ENCODE peak calls at places on chromosome 17, in eight cellular contexts. N, J, T, R, Y, M, C and U are unnamed samples.

GRCh38 chr17:4559139-4559791 is 1.1 kb downstream of the GGT6 start:
- DNase-seq in N (no peak), J (no peak), T (no peak), R (no peak), Y (no peak), M (no peak), C (no peak), U (no peak)

GRCh38 chr17:12618557-12618956 is 47.1 kb upstream of the MYOCD start:
- DNase-seq in N (peak), J (no peak), T (no peak), R (no peak), Y (peak), M (no peak), C (no peak), U (no peak)

GRCh38 chr17:51461578-51462004 is 201.2 kb downstream of the UTP18 start:
- DNase-seq in N (peak), J (peak), T (peak), R (peak), Y (peak), M (peak), C (peak), U (peak)

GRCh38 chr17:64491034-64491860 is 5.6 kb downstream of the POLG2 start:
- DNase-seq in N (no peak), J (peak), T (no peak), R (peak), Y (peak), M (peak), C (no peak), U (peak)

GRCh38 chr17:4969551-4970231 is 2.1 kb upstream of the SPAG7 start:
- DNase-seq in N (peak), J (no peak), T (no peak), R (no peak), Y (peak), M (no peak), C (no peak), U (no peak)

GRCh38 chr17:71423871-71424546 is 696.8 kb upstream of the SOX9 start:
- DNase-seq in N (peak), J (peak), T (peak), R (no peak), Y (peak), M (no peak), C (peak), U (peak)

GRCh38 chr17:68734202-68734825 is 133.1 kb upstream of the FAM20A start:
- DNase-seq in N (no peak), J (no peak), T (no peak), R (no peak), Y (no peak), M (no peak), C (no peak), U (no peak)

GRCh38 chr17:2885751-2886150 is 89.5 kb downstream of the RAP1GAP2 start:
- DNase-seq in N (no peak), J (no peak), T (no peak), R (no peak), Y (no peak), M (no peak), C (no peak), U (no peak)

GRCh38 chr17:47192549-47192948 is 3.5 kb upstream of the CDC27 start:
- DNase-seq in N (peak), J (peak), T (no peak), R (no peak), Y (no peak), M (no peak), C (no peak), U (peak)

GRCh38 chr17:7222972-7223292 is 3.2 kb downstream of the ACADVL start:
- DNase-seq in N (no peak), J (no peak), T (no peak), R (no peak), Y (no peak), M (no peak), C (no peak), U (no peak)

GRCh38 chr17:48502901-48503300 is 27.9 kb downstream of the HOXB1 start:
- DNase-seq in N (no peak), J (no peak), T (no peak), R (no peak), Y (no peak), M (no peak), C (no peak), U (no peak)

GRCh38 chr17:11880714-11881113 is 116.6 kb downstream of the ZNF18 start:
- DNase-seq in N (no peak), J (peak), T (peak), R (no peak), Y (no peak), M (peak), C (peak), U (peak)

GRCh38 chr17:7849185-7850117 is 5.4 kb upstream of the TMEM88 start:
- DNase-seq in N (no peak), J (no peak), T (no peak), R (no peak), Y (no peak), M (no peak), C (no peak), U (no peak)

GRCh38 chr17:33668516-33668915 is 375.4 kb upstream of the ASIC2 start:
- DNase-seq in N (no peak), J (no peak), T (no peak), R (no peak), Y (no peak), M (no peak), C (no peak), U (no peak)

GRCh38 chr17:68824707-68825106 is 130.5 kb downstream of the ABCA8 start:
- DNase-seq in N (no peak), J (no peak), T (no peak), R (no peak), Y (no peak), M (no peak), C (no peak), U (no peak)

GRCh38 chr17:74935048-74935447 is 650 bp upstream of the OTOP3 start:
- DNase-seq in N (no peak), J (no peak), T (no peak), R (no peak), Y (no peak), M (no peak), C (no peak), U (peak)

GRCh38 chr17:37220609-37220953 is 155.2 kb upstream of the C17orf78 start:
- DNase-seq in N (no peak), J (peak), T (no peak), R (peak), Y (peak), M (peak), C (peak), U (peak)

GRCh38 chr17:71417142-71417541 is 703.7 kb upstream of the SOX9 start:
- DNase-seq in N (no peak), J (no peak), T (no peak), R (no peak), Y (no peak), M (no peak), C (no peak), U (no peak)

GRCh38 chr17:41967141-41967920 is 736 bp downstream of the CNP start:
- DNase-seq in N (peak), J (peak), T (peak), R (no peak), Y (no peak), M (no peak), C (peak), U (no peak)

GRCh38 chr17:81002409-81003361 is 11.0 kb downstream of the CHMP6 start:
- DNase-seq in N (peak), J (no peak), T (peak), R (peak), Y (peak), M (no peak), C (no peak), U (no peak)

GRCh38 chr17:19619705-19620325 is 28.7 kb upstream of the ALDH3A2 start:
- DNase-seq in N (no peak), J (no peak), T (no peak), R (no peak), Y (no peak), M (no peak), C (no peak), U (peak)

GRCh38 chr17:83046759-83047478 is 32.5 kb upstream of the METRNL start:
- DNase-seq in N (no peak), J (no peak), T (no peak), R (no peak), Y (no peak), M (no peak), C (no peak), U (no peak)

GRCh38 chr17:36590082-36590481 is 1.6 kb upstream of the DHRS11 start:
- DNase-seq in N (peak), J (no peak), T (no peak), R (no peak), Y (peak), M (no peak), C (no peak), U (peak)

GRCh38 chr17:66365204-66365524 is 62.8 kb downstream of the PRKCA start:
- DNase-seq in N (peak), J (no peak), T (no peak), R (peak), Y (no peak), M (peak), C (no peak), U (no peak)

GRCh38 chr17:54867634-54868033 is 33.0 kb upstream of the TOM1L1 start:
- DNase-seq in N (no peak), J (no peak), T (peak), R (no peak), Y (no peak), M (no peak), C (no peak), U (no peak)

GRCh38 chr17:54864636-54865420 is 35.8 kb upstream of the TOM1L1 start:
- DNase-seq in N (no peak), J (no peak), T (no peak), R (no peak), Y (no peak), M (no peak), C (no peak), U (no peak)

GRCh38 chr17:54870671-54871175 is 29.9 kb upstream of the TOM1L1 start:
- DNase-seq in N (no peak), J (no peak), T (no peak), R (no peak), Y (no peak), M (no peak), C (no peak), U (no peak)
- H2AFZ ChIP-seq in N (no peak), J (no peak), T (no peak), R (no peak), Y (no peak), M (no peak), C (no peak), U (no peak)

GRCh38 chr17:8922451-8922850 is 43.1 kb downstream of the PIK3R5 start:
- DNase-seq in N (peak), J (no peak), T (peak), R (no peak), Y (peak), M (no peak), C (no peak), U (no peak)
- H3K4me2 ChIP-seq in N (peak), J (no peak), T (peak), R (no peak), Y (peak), M (no peak), C (no peak), U (no peak)

DNA sequence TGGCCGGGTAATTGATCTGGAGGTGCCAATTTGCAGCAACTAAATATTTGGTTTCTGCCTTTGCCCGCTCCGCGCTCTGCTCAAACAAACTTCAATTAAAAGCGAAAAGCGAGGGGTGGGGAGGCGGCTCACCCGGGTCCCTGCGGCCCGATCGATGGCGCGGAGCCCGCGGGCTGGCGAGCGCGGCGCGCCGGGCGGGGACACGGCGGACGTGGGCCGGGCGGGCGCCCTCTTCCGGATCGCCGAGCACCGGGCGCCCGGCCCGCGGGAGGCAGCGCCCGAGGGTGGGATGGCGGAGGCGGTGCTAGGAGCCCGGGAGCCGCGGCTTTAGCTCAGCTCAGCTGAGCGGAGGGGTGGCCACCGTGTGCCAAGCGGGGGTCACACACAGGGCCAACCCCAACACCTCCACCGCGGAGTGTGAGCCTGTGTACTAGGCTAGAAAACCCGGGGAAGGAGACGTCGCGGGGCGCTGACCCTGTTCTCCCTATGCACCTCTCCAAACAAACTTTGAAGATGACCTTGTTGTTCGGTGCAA is 32.2 kb downstream of the DCAKD start:
- DNase-seq in N (peak), J (peak), T (no peak), R (peak), Y (peak), M (peak), C (no peak), U (no peak)
- H2AFZ ChIP-seq in N (no peak), J (peak), T (peak), R (peak), Y (peak), M (peak), C (peak), U (no peak)

GRCh38 chr17:1003633-1003971 is 6.7 kb downstream of the TIMM22 start:
- DNase-seq in N (no peak), J (no peak), T (no peak), R (no peak), Y (no peak), M (no peak), C (no peak), U (no peak)

GRCh38 chr17:1000597-1001490 is 3.9 kb downstream of the TIMM22 start:
- DNase-seq in N (peak), J (no peak), T (no peak), R (peak), Y (peak), M (no peak), C (no peak), U (no peak)

GRCh38 chr17:1002771-1003555 is 6.0 kb downstream of the TIMM22 start:
- DNase-seq in N (peak), J (no peak), T (no peak), R (peak), Y (peak), M (no peak), C (no peak), U (no peak)

GRCh38 chr17:1001640-1002411 is 4.9 kb downstream of the TIMM22 start:
- DNase-seq in N (peak), J (no peak), T (no peak), R (no peak), Y (peak), M (no peak), C (no peak), U (no peak)

DNA sequence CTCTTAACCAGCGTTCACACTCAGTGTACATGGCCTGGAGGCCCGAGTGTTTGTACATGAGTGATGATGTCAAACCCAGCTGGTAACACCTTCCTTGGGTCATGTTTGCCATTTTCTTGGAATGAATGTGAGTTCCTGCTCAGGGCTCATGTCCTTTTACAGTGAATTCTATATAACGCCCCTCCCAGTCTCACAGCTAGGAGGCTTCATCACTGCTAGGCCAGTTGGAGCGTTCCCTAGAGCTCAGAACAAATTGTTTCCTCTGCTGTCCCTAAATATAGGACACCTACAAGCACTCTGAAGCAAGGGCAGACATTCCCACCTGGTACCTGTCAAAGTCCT is 5.5 kb downstream of the TIMM22 start:
- DNase-seq in N (peak), J (no peak), T (no peak), R (no peak), Y (peak), M (no peak), C (no peak), U (no peak)
- H3K4me2 ChIP-seq in N (peak), J (no peak), T (no peak), R (peak), Y (peak), M (no peak), C (no peak), U (no peak)

DNA sequence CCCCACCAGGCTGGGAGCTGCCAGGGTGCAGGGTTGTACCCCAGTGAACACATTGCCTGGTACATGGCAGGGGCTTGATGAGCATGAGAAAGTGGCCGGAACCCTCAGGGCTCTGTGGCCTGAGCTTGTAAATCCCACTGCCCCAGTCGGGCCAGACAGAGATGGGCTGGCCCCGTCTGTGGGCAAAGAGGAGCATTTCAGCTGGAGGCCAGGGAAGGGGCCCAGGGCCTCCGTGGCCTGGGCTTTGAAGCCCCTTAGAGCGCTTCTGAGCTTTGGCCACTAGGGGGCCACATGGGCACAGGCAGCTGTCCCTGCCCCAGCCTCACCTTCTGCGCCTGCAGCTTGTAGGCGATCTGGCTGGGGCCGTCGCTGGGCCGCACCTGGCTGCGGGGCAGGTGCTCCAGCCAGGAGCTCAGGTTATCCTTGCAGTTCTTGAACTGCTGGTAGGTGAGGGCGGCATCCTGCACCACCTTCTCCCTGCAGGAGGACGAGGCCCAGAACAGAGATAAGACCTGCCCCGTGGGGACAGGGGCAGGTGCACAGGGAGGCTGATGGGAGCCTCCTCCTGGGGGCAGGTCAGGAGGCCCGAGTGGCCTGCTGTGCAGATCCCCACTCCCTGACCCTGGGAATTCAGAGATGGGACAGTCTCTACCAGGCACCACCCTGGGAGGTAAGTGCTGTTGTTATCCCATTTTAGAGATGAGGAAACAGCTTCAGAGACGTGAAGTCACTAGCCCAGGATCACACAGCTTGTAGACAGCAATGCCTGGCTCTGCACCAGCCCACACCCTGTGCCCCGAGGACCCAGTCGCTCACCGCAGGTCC is 12.8 kb downstream of the EVPL start:
- DNase-seq in N (peak), J (peak), T (peak), R (peak), Y (peak), M (peak), C (peak), U (peak)
- H2AFZ ChIP-seq in N (no peak), J (no peak), T (no peak), R (no peak), Y (peak), M (peak), C (no peak), U (no peak)

GRCh38 chr17:39702901-39703893 is 3.3 kb downstream of the ERBB2 start:
- DNase-seq in N (no peak), J (peak), T (no peak), R (no peak), Y (peak), M (peak), C (no peak), U (no peak)

GRCh38 chr17:39701784-39702422 is 2.0 kb downstream of the ERBB2 start:
- DNase-seq in N (no peak), J (no peak), T (no peak), R (no peak), Y (no peak), M (peak), C (no peak), U (no peak)

GRCh38 chr17:39704821-39705551 is 5.1 kb downstream of the ERBB2 start:
- DNase-seq in N (peak), J (no peak), T (no peak), R (no peak), Y (peak), M (peak), C (no peak), U (no peak)

GRCh38 chr17:39705786-39706348 is 6.0 kb downstream of the ERBB2 start:
- DNase-seq in N (no peak), J (no peak), T (peak), R (no peak), Y (no peak), M (no peak), C (peak), U (no peak)

DNA sequence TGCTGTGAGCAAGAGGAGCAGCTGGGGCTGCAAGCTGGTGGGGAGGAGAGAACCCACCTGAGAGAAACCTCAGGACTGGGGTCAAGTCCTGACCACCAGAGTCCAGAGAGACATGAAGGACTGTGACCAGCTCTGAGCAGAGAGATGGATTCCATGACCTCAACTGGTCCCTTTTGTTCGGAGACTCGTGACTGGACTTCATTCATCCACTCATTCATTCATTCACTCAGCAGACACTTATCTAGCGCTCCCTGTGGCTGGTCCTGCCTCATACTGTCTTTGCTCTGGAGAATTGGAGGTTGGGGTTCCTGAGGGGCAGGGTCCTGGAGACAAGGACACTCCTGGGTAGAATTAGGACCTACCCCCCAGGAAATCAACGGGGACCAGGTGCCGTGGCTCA is 4.0 kb downstream of the ERBB2 start:
- DNase-seq in N (no peak), J (no peak), T (no peak), R (no peak), Y (no peak), M (no peak), C (no peak), U (no peak)
- H3K4me2 ChIP-seq in N (no peak), J (no peak), T (no peak), R (no peak), Y (no peak), M (no peak), C (no peak), U (no peak)

GRCh38 chr17:14010999-14011692 is 58.2 kb upstream of the COX10 start:
- DNase-seq in N (no peak), J (no peak), T (no peak), R (no peak), Y (no peak), M (no peak), C (no peak), U (no peak)
- H2AFZ ChIP-seq in N (no peak), J (no peak), T (no peak), R (no peak), Y (no peak), M (no peak), C (no peak), U (no peak)

GRCh38 chr17:40857535-40857934 is 9.5 kb downstream of the KRT12 start:
- DNase-seq in N (peak), J (no peak), T (no peak), R (no peak), Y (peak), M (no peak), C (no peak), U (no peak)
- H3K4me2 ChIP-seq in N (no peak), J (no peak), T (no peak), R (no peak), Y (no peak), M (no peak), C (no peak), U (no peak)

GRCh38 chr17:27654654-27655524 is 23.9 kb downstream of the LGALS9 start:
- DNase-seq in N (peak), J (peak), T (peak), R (peak), Y (peak), M (peak), C (peak), U (peak)
- H2AFZ ChIP-seq in N (no peak), J (peak), T (no peak), R (no peak), Y (peak), M (peak), C (peak), U (peak)

DNA sequence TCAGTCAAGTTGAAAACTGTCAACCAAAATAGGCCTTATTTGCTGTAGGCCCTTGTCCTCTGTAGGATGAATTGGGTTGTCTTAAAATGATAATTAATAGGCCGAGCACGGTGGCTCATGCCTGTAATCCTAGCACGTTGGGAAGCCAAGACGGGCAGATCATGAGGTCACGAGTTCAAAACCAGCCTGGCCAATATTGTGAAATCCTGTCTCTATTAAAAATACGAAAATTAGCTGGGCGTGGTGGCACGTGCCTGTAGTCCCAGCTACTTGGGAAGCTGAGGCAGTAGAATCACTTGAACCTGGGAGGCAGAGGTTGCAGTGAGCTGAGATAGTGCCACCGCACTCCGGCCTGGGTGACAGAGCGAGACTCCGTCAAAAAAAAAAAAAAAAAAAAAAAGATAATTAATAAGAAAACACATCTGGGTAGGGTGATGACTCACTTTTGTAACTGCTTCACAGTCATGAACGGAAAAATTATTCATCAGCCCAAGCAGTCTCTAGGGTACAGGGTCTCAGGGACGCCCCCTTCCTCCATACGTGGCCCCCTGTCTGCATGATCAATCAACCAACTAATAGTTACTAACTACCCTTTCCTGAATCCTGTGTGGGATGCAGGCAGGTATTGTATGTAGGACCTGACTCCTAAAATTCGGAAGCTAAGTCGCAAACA is 137.0 kb upstream of the RCVRN start:
- DNase-seq in N (no peak), J (no peak), T (no peak), R (no peak), Y (no peak), M (no peak), C (no peak), U (peak)
- H3K4me2 ChIP-seq in N (no peak), J (no peak), T (no peak), R (no peak), Y (no peak), M (no peak), C (no peak), U (peak)